ENCODE peak calls at places on chromosomes 4 and X, in seven cellular contexts. O is esophagus muscularis mucosa, U is tibial nerve, I is H1, V is body of pancreas, W is uterus, R is GM23338. G is an unnamed sample.

GRCh38 chr4:105189855-105190650 is 43.4 kb downstream of the TET2 start:
- DNase-seq in R (no peak), I (no peak), W (no peak), V (no peak), O (no peak), U (no peak), G (no peak)

GRCh38 chr4:127370495-127371069 is 262.2 kb upstream of the INTU start:
- DNase-seq in W (peak; percentile 48), R (no peak), O (no peak), I (no peak), V (peak; percentile 40), U (peak; percentile 6), G (peak; percentile 83)

GRCh38 chr4:169628579-169628978 is 8.2 kb downstream of the CLCN3 start:
- DNase-seq in O (no peak), V (no peak), R (no peak), I (no peak), U (no peak), W (no peak), G (no peak)

GRCh38 chr4:77010841-77011354 is 61.3 kb downstream of the SEPTIN11 start:
- DNase-seq in V (no peak), O (no peak), I (no peak), U (no peak), W (no peak), R (no peak), G (no peak)

GRCh38 chrX:111442791-111443190 is 30.8 kb upstream of the DCX start:
- DNase-seq in O (no peak), R (no peak), U (no peak), W (no peak), I (no peak), V (no peak), G (no peak)

GRCh38 chrX:130170752-130171445 is 863 bp upstream of the RAB33A start:
- DNase-seq in W (no peak), R (peak; percentile 71), O (no peak), U (no peak), V (no peak), I (peak; percentile 71), G (peak; percentile 44)

GRCh38 chrX:50475208-50475607 is 4.6 kb upstream of the DGKK start:
- DNase-seq in I (no peak), W (no peak), O (no peak), U (no peak), V (no peak), R (no peak), G (no peak)

GRCh38 chrX:96619588-96619987 is 65.1 kb upstream of the DIAPH2 start:
- DNase-seq in V (no peak), W (no peak), U (no peak), O (no peak), I (no peak), R (no peak), G (no peak)

GRCh38 chrX:153969904-153970397 is 1.7 kb downstream of the HCFC1 start:
- DNase-seq in R (no peak), U (no peak), V (no peak), I (no peak), W (no peak), O (no peak), G (no peak)

GRCh38 chrX:30762754-30763153 is 109.5 kb downstream of the GK start:
- DNase-seq in I (no peak), V (no peak), U (no peak), W (no peak), R (no peak), O (no peak), G (no peak)

GRCh38 chrX:23634181-23634580 is 33.1 kb upstream of the PRDX4 start:
- DNase-seq in W (no peak), U (no peak), V (no peak), I (no peak), R (no peak), O (no peak), G (no peak)

GRCh38 chr4:7068279-7068842 is 497 bp upstream of the GRPEL1 start:
- DNase-seq in V (no peak), R (no peak), W (no peak), O (no peak), U (no peak), I (peak; percentile 99), G (no peak)

GRCh38 chr4:7067523-7068278 is at the start of gene GRPEL1:
- DNase-seq in O (peak; percentile 100), I (no peak), R (peak; percentile 100), U (peak; percentile 100), V (peak; percentile 100), W (peak; percentile 100), G (peak; percentile 100)

GRCh38 chr4:7067147-7067522 is 729 bp downstream of the GRPEL1 start:
- DNase-seq in U (no peak), R (no peak), V (peak; percentile 62), W (no peak), O (no peak), I (no peak), G (no peak)

GRCh38 chr4:7066493-7066892 is 1.4 kb downstream of the GRPEL1 start:
- DNase-seq in V (no peak), O (no peak), U (no peak), I (no peak), R (no peak), W (no peak), G (no peak)

GRCh38 chr4:7066006-7066405 is 1.9 kb downstream of the GRPEL1 start:
- DNase-seq in R (no peak), V (no peak), U (no peak), O (no peak), W (no peak), I (no peak), G (no peak)
- H3K4me1 ChIP-seq in R (peaks cover 20% of the 10 kb centered on the region), V (peaks cover 24% of the 10 kb centered on the region), U (peaks cover 44% of the 10 kb centered on the region), O (peaks cover 17% of the 10 kb centered on the region), W (no peaks in the 10 kb centered on the region), I (peaks cover 6% of the 10 kb centered on the region), G (peaks cover 5% of the 10 kb centered on the region)

DNA sequence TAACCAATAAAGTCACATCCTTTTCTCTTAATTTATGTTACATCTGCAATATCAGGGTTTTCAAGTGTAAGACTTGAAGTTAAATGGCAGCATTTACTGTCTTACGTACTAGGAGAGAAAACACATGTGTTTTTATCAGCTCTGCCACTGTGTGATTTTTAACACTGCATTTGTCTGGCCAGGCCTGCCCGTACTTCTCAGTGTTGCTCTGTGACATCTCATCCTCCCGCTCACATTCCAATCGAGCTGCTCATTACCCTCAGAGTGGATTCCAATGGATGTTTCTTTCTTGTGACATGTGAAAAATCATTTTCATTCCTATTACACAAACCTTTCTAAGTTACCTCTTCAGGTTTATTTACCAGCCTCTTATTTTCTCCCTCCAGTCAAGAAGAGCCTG is 420.4 kb downstream of the FAT4 start:
- DNase-seq in W (no peak), U (no peak), R (peak; percentile 64), I (no peak), V (peak; percentile 33), O (no peak), G (no peak)
- H3K27ac ChIP-seq in W (no peak overlapping the region), U (no peak overlapping the region), R (peak overlapping the region; percentile 0), I (no peak overlapping the region), V (peak overlapping the region; percentile 76), O (no peak overlapping the region), G (no peak overlapping the region)

GRCh38 chr4:48967626-48968025 is 18.4 kb upstream of the CWH43 start:
- DNase-seq in U (no peak), R (peak; percentile 26), I (no peak), O (peak; percentile 66), V (no peak), W (no peak), G (no peak)

GRCh38 chr4:48970471-48970921 is 15.6 kb upstream of the CWH43 start:
- DNase-seq in O (no peak), W (no peak), U (no peak), I (no peak), V (no peak), R (no peak), G (no peak)

GRCh38 chr4:48963042-48963679 is 22.9 kb upstream of the CWH43 start:
- DNase-seq in I (peak; percentile 64), V (peak; percentile 79), W (peak; percentile 68), R (peak; percentile 94), O (peak; percentile 92), U (peak; percentile 48), G (peak; percentile 73)

GRCh38 chr4:48967101-48967500 is 19.0 kb upstream of the CWH43 start:
- DNase-seq in W (no peak), V (no peak), R (no peak), O (no peak), I (no peak), U (no peak), G (no peak)

DNA sequence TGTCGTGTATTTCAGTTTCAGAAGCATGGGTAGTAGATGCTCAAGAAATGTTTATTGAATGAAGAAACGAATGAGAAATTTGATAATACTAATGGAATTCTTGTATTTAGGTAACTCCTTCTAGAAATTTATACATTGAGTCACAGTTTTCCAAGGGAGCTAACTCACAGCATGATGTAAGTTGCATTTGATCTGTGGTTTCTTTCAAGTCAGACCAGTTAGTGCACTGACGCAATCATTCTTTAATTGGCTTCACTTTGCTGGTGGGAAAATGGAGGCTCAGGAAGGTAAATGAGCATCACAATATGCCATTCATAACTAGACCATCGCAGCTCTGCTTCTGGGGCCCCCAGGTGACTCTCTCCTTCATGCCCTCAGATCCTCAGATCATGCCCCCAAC is 17.3 kb upstream of the CWH43 start:
- DNase-seq in V (no peak), R (no peak), O (no peak), W (no peak), U (no peak), I (no peak), G (no peak)
- H3K4me1 ChIP-seq in V (no peaks in the 10 kb centered on the region), R (no peaks in the 10 kb centered on the region), O (no peaks in the 10 kb centered on the region), W (no peaks in the 10 kb centered on the region), U (no peaks in the 10 kb centered on the region), I (no peaks in the 10 kb centered on the region), G (no peaks in the 10 kb centered on the region)

GRCh38 chrX:47560831-47561652 is at the start of gene ARAF:
- DNase-seq in W (peak; percentile 98), V (peak; percentile 99), R (peak; percentile 97), I (peak; percentile 90), O (peak; percentile 98), U (peak; percentile 94), G (peak; percentile 97)
- H3K27ac ChIP-seq in W (peak within 1 kb of the TSS; percentile 95), V (peak within 1 kb of the TSS; percentile 93), R (peak within 1 kb of the TSS; percentile 87), I (peak within 1 kb of the TSS; percentile 90), O (peak within 1 kb of the TSS; percentile 91), U (peak within 1 kb of the TSS; percentile 93), G (peak within 1 kb of the TSS; percentile 98)

G was measured in right cardiac atrium.